ENCODE peak calls at places on chromosomes 11 and 22, in ten cellular contexts. H is heart right ventricle; C is CD8-positive, alpha-beta memory T cell; V is psoas muscle; B is left lung; J is lung; M is HepG2; Q is prostate gland; G is RWPE2; Z is HCT116. K is an unnamed sample.

GRCh38 chr11:11074686-11075370 is 217.0 kb upstream of the ZBED5 start:
- DNase-seq in M (no peak), Q (no peak), V (no peak), G (no peak), J (no peak), C (no peak), Z (no peak), H (no peak), B (no peak), K (no peak)

GRCh38 chr11:102762414-102762813 is 18.0 kb downstream of the MMP10 start:
- DNase-seq in H (no peak), J (no peak), B (no peak), Q (no peak), Z (no peak), V (no peak), C (no peak), G (no peak), M (no peak), K (no peak)

GRCh38 chr11:80524330-80524729 is 1083.5 kb upstream of the TENM4 start:
- DNase-seq in B (no peak), V (no peak), Z (no peak), M (no peak), J (no peak), G (no peak), C (no peak), Q (no peak), H (no peak), K (no peak)

GRCh38 chr11:128586689-128587088 is 669 bp downstream of the ETS1 start:
- DNase-seq in J (no peak), G (no peak), V (no peak), H (no peak), Z (no peak), B (no peak), C (no peak), Q (no peak), M (no peak), K (no peak)

GRCh38 chr11:116563028-116563712 is 209.6 kb downstream of the BUD13 start:
- DNase-seq in G (no peak), B (no peak), M (peak; percentile 82), H (no peak), J (peak; percentile 70), Z (no peak), C (no peak), Q (no peak), V (no peak), K (no peak)

GRCh38 chr11:83970061-83970671 is 684.0 kb upstream of the CCDC90B start:
- DNase-seq in M (no peak), V (no peak), Z (no peak), Q (no peak), H (no peak), J (no peak), B (no peak), C (no peak), G (no peak), K (no peak)

GRCh38 chr11:12674936-12675696 is 895 bp downstream of the TEAD1 start:
- DNase-seq in V (peak; percentile 65), M (no peak), H (peak; percentile 41), G (no peak), B (peak; percentile 76), Q (no peak), Z (no peak), J (no peak), C (peak; percentile 11), K (peak; percentile 11)

GRCh38 chr11:101003468-101003867 is 126.1 kb downstream of the PGR start:
- DNase-seq in B (no peak), Q (no peak), J (no peak), V (no peak), C (no peak), H (no peak), M (peak; percentile 9), G (no peak), Z (peak; percentile 18), K (no peak)

GRCh38 chr11:78354741-78355705 is 62.6 kb downstream of the GAB2 start:
- DNase-seq in B (no peak), G (no peak), M (no peak), V (no peak), J (peak; percentile 51), C (no peak), Z (no peak), H (no peak), Q (no peak), K (no peak)

GRCh38 chr11:124669193-124669592 is 4.3 kb downstream of the SIAE start:
- DNase-seq in H (no peak), Z (peak; percentile 28), C (peak; percentile 59), B (no peak), M (peak; percentile 33), G (no peak), Q (peak; percentile 48), V (no peak), J (peak; percentile 54), K (peak; percentile 43)

GRCh38 chr11:27902981-27903624 is 202.8 kb upstream of the BDNF start:
- DNase-seq in Z (no peak), V (no peak), M (no peak), H (no peak), C (no peak), B (no peak), G (no peak), J (no peak), Q (no peak), K (no peak)

GRCh38 chr11:121419839-121420238 is 32.3 kb upstream of the SORL1 start:
- DNase-seq in G (no peak), J (no peak), Q (no peak), C (no peak), H (no peak), Z (no peak), B (no peak), M (no peak), V (no peak), K (no peak)

GRCh38 chr22:46546466-46547178 is 9.2 kb upstream of the CELSR1 start:
- DNase-seq in G (peak; percentile 45), B (peak; percentile 81), H (peak; percentile 82), J (peak; percentile 79), C (no peak), M (no peak), Z (no peak), V (peak; percentile 55), Q (no peak), K (no peak)

GRCh38 chr11:87265132-87265531 is 227.4 kb downstream of the TMEM135 start:
- DNase-seq in J (no peak), B (no peak), Q (no peak), V (no peak), M (no peak), Z (no peak), G (no peak), C (no peak), H (no peak), K (no peak)

DNA sequence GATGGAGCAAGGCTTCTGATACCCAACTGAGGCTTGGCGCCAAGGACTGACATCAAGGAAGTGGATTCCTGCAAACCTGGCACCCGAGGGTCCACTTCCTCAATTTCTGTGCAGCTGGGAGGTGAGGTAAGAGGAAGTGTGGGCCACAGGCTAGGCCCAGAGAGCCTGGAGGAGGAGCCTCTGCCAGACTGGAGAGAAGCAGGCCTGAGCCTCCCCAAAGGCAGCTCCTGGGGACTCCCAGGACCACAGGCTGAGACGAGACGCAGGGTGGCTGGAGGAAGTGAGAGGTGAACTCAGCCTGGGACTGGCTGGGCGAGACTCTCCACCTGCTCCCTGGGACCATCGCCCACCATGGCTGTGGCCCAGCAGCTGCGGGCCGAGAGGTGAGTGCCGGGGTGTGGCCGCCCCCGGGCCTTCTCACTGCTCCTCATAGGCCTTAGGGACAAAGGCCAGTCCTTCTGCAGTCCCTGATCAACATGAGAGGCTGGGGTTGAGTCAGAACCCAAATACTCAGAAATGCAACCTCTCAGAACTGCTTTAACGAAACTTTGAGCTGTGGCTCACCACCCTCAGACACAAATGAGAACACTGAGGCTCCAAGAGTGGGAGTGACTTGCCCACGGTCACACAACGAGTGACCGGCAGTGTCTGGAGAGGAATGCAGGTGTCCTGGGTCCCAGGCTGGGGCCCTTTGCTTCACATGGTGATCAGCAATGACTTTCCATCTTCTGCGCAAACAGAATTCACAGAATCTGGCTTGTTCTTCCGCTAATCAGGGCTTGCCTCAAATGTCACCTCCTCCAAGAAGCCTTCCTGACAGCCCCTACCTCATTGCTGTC is at the start of gene NCF4:
- DNase-seq in B (peak; percentile 91), J (peak; percentile 72), M (no peak), Z (no peak), H (peak; percentile 42), G (no peak), C (no peak), Q (peak; percentile 24), V (peak; percentile 80), K (peak; percentile 27)
- H3K4me3 ChIP-seq in B (no peak within 1 kb of the TSS), J (no peak within 1 kb of the TSS), M (no peak within 1 kb of the TSS), Z (no peak within 1 kb of the TSS), H (peak within 1 kb of the TSS; percentile 39), G (no peak within 1 kb of the TSS), C (peak within 1 kb of the TSS; percentile 15), Q (no peak within 1 kb of the TSS), V (peak within 1 kb of the TSS; percentile 36), K (peak within 1 kb of the TSS; percentile 56)

GRCh38 chr11:60855726-60856633 is at the start of gene PTGDR2:
- DNase-seq in V (peak; percentile 39), Q (no peak), H (no peak), Z (no peak), C (no peak), J (no peak), G (no peak), B (no peak), M (peak; percentile 71), K (no peak)

GRCh38 chr11:60857378-60858232 is 1.9 kb upstream of the PTGDR2 start:
- DNase-seq in C (no peak), Q (no peak), Z (no peak), M (no peak), J (no peak), V (peak; percentile 6), H (no peak), G (no peak), B (no peak), K (no peak)

GRCh38 chr11:60859616-60860250 is 4.0 kb upstream of the PTGDR2 start:
- DNase-seq in V (peak; percentile 23), H (no peak), J (no peak), G (no peak), Z (no peak), C (no peak), Q (no peak), B (no peak), M (no peak), K (no peak)

GRCh38 chr11:60858731-60859464 is 3.1 kb upstream of the PTGDR2 start:
- DNase-seq in Q (no peak), V (peak; percentile 23), C (peak; percentile 30), M (no peak), Z (no peak), H (no peak), G (no peak), J (no peak), B (no peak), K (no peak)

GRCh38 chr11:60858236-60858635 is 2.5 kb upstream of the PTGDR2 start:
- DNase-seq in Q (no peak), V (peak; percentile 33), G (no peak), B (no peak), J (no peak), Z (no peak), M (no peak), C (no peak), H (no peak), K (no peak)
- H3K4me1 ChIP-seq in Q (no peaks in the 10 kb centered on the region), V (no peaks in the 10 kb centered on the region), G (no peaks in the 10 kb centered on the region), B (no peaks in the 10 kb centered on the region), J (no peaks in the 10 kb centered on the region), Z (no peaks in the 10 kb centered on the region), M (peaks cover 67% of the 10 kb centered on the region), C (peaks cover 9% of the 10 kb centered on the region), H (no peaks in the 10 kb centered on the region), K (peaks cover 13% of the 10 kb centered on the region)

GRCh38 chr22:44364750-44365118 is 52.0 kb upstream of the SHISAL1 start:
- DNase-seq in M (no peak), H (no peak), Z (no peak), J (no peak), B (peak; percentile 54), G (peak; percentile 33), C (no peak), Q (no peak), V (peak; percentile 36), K (no peak)
- H3K27ac ChIP-seq in M (no peak overlapping the region), H (peak overlapping the region; percentile 73), Z (no peak overlapping the region), J (no peak overlapping the region), B (no peak overlapping the region), G (peak overlapping the region; percentile 98), C (no peak overlapping the region), Q (no peak overlapping the region), V (no peak overlapping the region), K (no peak overlapping the region)

GRCh38 chr11:111388842-111389241 is 9.8 kb upstream of the POU2AF1 start:
- DNase-seq in Q (peak; percentile 72), V (no peak), B (no peak), J (no peak), G (no peak), H (no peak), Z (no peak), C (no peak), M (no peak), K (no peak)
- H3K4me3 ChIP-seq in Q (no peak overlapping the region), V (no peak overlapping the region), B (no peak overlapping the region), J (no peak overlapping the region), G (no peak overlapping the region), H (no peak overlapping the region), Z (no peak overlapping the region), C (no peak overlapping the region), M (no peak overlapping the region), K (no peak overlapping the region)

K was measured in CD4-positive, alpha-beta memory T cell.